ENCODE peak calls at places on chromosomes 7 and 10, in eight cellular contexts. B is NCI-H748 treated with DMSO at 0.1 percent for 48 hours, Y is PC-9, V is nephron progenitor cell, Q is brain microvascular endothelial cell, G is AG08395, J is mucosa of gallbladder, O is EL. X is an unnamed sample.

GRCh38 chr10:1944487-1944886 is 207.2 kb upstream of the ADARB2 start:
- DNase-seq in G (no peak), V (no peak), J (no peak), Q (no peak), Y (no peak), B (no peak), O (no peak), X (no peak)

GRCh38 chr10:115829501-115830215 is 443.3 kb downstream of the GFRA1 start:
- DNase-seq in V (no peak), Y (no peak), J (no peak), Q (no peak), B (no peak), O (peak), G (peak), X (no peak)

GRCh38 chr10:45438457-45439090 is 64.6 kb downstream of the ALOX5 start:
- DNase-seq in V (no peak), B (no peak), J (no peak), G (no peak), Q (no peak), O (no peak), Y (no peak), X (no peak)

GRCh38 chr7:40205992-40206391 is 71.2 kb downstream of the SUGCT start:
- DNase-seq in J (no peak), V (no peak), G (no peak), Q (no peak), O (no peak), Y (no peak), B (no peak), X (no peak)

GRCh38 chr7:46486264-46487206 is 565.5 kb upstream of the IGFBP3 start:
- DNase-seq in B (no peak), V (no peak), O (peak), Q (peak), G (peak), Y (no peak), J (peak), X (no peak)

GRCh38 chr10:36494386-36494785 is 631.0 kb upstream of the ANKRD30A start:
- DNase-seq in J (no peak), B (no peak), Q (peak), V (no peak), G (peak), Y (no peak), O (peak), X (no peak)

GRCh38 chr7:98470131-98470985 is 69.5 kb upstream of the BAIAP2L1 start:
- DNase-seq in Y (peak), Q (no peak), B (no peak), O (peak), J (peak), G (no peak), V (peak), X (no peak)

GRCh38 chr10:101974091-101974799 is 81.7 kb downstream of the ARMH3 start:
- DNase-seq in J (no peak), O (no peak), Q (peak), G (peak), V (no peak), Y (no peak), B (peak), X (no peak)

GRCh38 chr10:119370972-119371703 is 163.8 kb downstream of the GRK5 start:
- DNase-seq in G (peak), J (no peak), B (no peak), V (no peak), O (peak), Q (peak), Y (no peak), X (no peak)

GRCh38 chr7:68107256-68107655 is 1110.6 kb downstream of the TYW1 start:
- DNase-seq in B (peak), G (no peak), V (no peak), O (no peak), Y (no peak), J (no peak), Q (no peak), X (no peak)

GRCh38 chr10:16737420-16737819 is 79.8 kb downstream of the RSU1 start:
- DNase-seq in O (no peak), B (no peak), Q (no peak), V (no peak), J (no peak), G (no peak), Y (no peak), X (no peak)